ENCODE peak calls at places on chromosomes 12 and 14, in four cellular contexts. F, P, J and Y are unnamed samples.

GRCh38 chr14:34423445-34423844 is 38.6 kb downstream of the SPTSSA start:
- DNase-seq in J (no peak), F (no peak), P (no peak), Y (no peak)

GRCh38 chr14:52067873-52068740 is 752 bp downstream of the NID2 start:
- DNase-seq in P (peak; percentile 38), J (no peak), F (peak; percentile 42), Y (peak; percentile 82)

GRCh38 chr14:89137514-89138163 is 279.4 kb downstream of the FOXN3 start:
- DNase-seq in F (no peak), P (no peak), J (no peak), Y (peak; percentile 95)

GRCh38 chr12:57087689-57088441 is 1.0 kb upstream of the NAB2 start:
- DNase-seq in J (no peak), F (peak; percentile 96), P (peak; percentile 90), Y (peak; percentile 95)

GRCh38 chr14:63773504-63773903 is 45.6 kb upstream of the SGPP1 start:
- DNase-seq in F (no peak), J (no peak), P (no peak), Y (no peak)

GRCh38 chr14:51473808-51474207 is 177.9 kb upstream of the FRMD6 start:
- DNase-seq in P (no peak), F (no peak), J (no peak), Y (no peak)

GRCh38 chr12:119266963-119267362 is 67.6 kb upstream of the CCDC60 start:
- DNase-seq in P (no peak), J (no peak), F (no peak), Y (no peak)

GRCh38 chr14:64684091-64684490 is 20.1 kb upstream of the PLEKHG3 start:
- DNase-seq in J (no peak), F (peak; percentile 62), P (peak; percentile 60), Y (no peak)

GRCh38 chr12:52800259-52800917 is 4.5 kb upstream of the KRT3 start:
- DNase-seq in J (no peak), F (no peak), P (no peak), Y (no peak)

GRCh38 chr12:85617307-85618091 is 218.7 kb downstream of the RASSF9 start:
- DNase-seq in J (no peak), P (no peak), F (no peak), Y (no peak)

GRCh38 chr14:22572562-22573058 is 16.4 kb downstream of the DAD1 start:
- DNase-seq in F (peak; percentile 37), J (no peak), P (no peak), Y (no peak)

GRCh38 chr14:68291820-68292219 is 472.2 kb downstream of the RAD51B start:
- DNase-seq in J (no peak), P (no peak), F (no peak), Y (no peak)

GRCh38 chr12:50222275-50222783 is 55.2 kb upstream of the CERS5 start:
- DNase-seq in J (no peak), P (peak; percentile 69), F (peak; percentile 81), Y (peak; percentile 61)

GRCh38 chr12:120719496-120720233 is 6.0 kb upstream of the ACADS start:
- DNase-seq in J (no peak), F (no peak), P (no peak), Y (no peak)

GRCh38 chr14:72401632-72402428 is 469.6 kb downstream of the RGS6 start:
- DNase-seq in J (no peak), P (no peak), F (no peak), Y (no peak)

GRCh38 chr12:66662729-66663128 is 16.1 kb downstream of the GRIP1 start:
- DNase-seq in F (no peak), J (no peak), P (no peak), Y (no peak)

GRCh38 chr12:105611340-105611739 is 280.8 kb downstream of the C12orf75 start:
- DNase-seq in J (no peak), P (no peak), F (no peak), Y (no peak)

GRCh38 chr14:96598332-96598928 is 96.2 kb downstream of the PAPOLA start:
- DNase-seq in F (no peak), P (no peak), J (no peak), Y (no peak)
- H3K27me3 ChIP-seq in F (no peaks in the 10 kb centered on the region), P (peaks cover 18% of the 10 kb centered on the region), J (no peaks in the 10 kb centered on the region), Y (no peaks in the 10 kb centered on the region)

DNA sequence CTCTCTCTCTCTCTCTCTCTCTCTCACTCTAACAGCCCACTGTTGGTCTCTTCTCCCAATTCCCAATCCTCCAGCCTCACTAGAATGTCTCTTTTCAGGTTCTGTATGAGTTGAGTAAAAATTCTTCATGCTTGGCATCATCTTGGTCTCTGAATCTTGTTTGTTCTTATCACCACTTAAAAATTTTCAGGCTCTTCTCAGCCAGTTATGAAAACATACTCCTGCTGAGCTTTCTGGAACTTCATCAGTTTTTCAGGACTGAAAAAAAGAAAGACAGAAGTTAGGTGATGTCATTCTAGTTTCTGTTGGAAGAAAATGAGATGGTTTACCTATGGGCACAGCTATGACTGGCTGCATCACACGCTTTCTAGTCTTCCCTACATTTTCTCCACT is 11.5 kb upstream of the IL22 start:
- DNase-seq in P (no peak), J (no peak), F (no peak), Y (no peak)
- H3K27me3 ChIP-seq in P (no peaks in the 10 kb centered on the region), J (no peaks in the 10 kb centered on the region), F (no peaks in the 10 kb centered on the region), Y (no peaks in the 10 kb centered on the region)

GRCh38 chr14:104374718-104375080 is 204.9 kb upstream of the C14orf180 start:
- DNase-seq in P (no peak), J (no peak), F (no peak), Y (no peak)

GRCh38 chr14:104372390-104373054 is 207.0 kb upstream of the C14orf180 start:
- DNase-seq in J (no peak), F (no peak), P (no peak), Y (peak; percentile 30)

GRCh38 chr14:104371917-104372316 is 207.6 kb upstream of the C14orf180 start:
- DNase-seq in F (no peak), P (no peak), J (no peak), Y (no peak)

GRCh38 chr14:104373855-104374717 is 205.5 kb upstream of the C14orf180 start:
- DNase-seq in J (no peak), F (no peak), P (no peak), Y (no peak)

DNA sequence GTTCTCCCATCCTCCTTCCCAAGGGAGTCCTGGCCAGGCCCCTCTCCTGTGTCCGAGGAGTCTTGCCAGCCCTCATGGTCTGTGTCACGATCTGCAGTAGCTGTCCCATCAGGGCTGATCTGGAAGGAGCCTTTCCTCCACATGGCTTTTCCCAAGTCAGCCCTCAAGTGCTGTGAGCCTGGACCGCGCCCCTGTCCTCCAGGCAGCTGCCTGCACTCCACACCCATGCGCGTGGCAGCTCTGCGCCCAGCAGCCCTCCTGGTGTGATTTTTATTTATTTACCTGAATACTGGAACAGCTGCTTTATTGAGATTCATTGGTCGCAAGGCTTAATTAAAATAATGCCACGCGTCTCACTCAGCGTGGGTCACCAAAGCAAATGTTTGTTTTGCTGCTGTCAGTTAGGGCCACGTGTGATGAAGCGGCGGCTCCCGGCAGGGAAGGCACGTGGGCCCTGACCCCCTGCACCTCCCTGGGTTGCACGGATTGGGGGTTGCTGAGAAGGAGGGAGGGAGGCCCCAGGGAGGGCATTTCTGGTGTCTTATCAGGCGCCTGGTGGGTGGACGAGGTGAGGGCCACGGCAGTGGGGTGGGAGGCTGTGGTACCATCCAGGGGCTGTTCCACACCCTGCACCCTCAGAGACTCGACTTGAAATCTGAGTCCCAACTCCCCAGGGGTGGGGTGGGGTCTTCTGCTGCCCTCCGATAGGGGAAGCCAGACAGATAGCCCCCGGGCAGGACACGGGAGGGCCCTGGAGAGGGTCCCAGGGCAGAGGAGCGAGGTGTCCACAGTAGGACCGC is 206.3 kb upstream of the C14orf180 start:
- DNase-seq in J (no peak), P (no peak), F (no peak), Y (no peak)
- H3K27me3 ChIP-seq in J (no peaks in the 10 kb centered on the region), P (peaks cover 15% of the 10 kb centered on the region), F (no peaks in the 10 kb centered on the region), Y (no peaks in the 10 kb centered on the region)

GRCh38 chr12:48183091-48183875 is at the start of gene CCDC184:
- DNase-seq in F (peak; percentile 78), P (peak; percentile 75), J (peak; percentile 58), Y (peak; percentile 82)

GRCh38 chr12:48182659-48183058 is 785 bp upstream of the CCDC184 start:
- DNase-seq in J (no peak), F (no peak), P (no peak), Y (no peak)

GRCh38 chr12:48183876-48184548 is 568 bp downstream of the CCDC184 start:
- DNase-seq in J (no peak), F (no peak), P (no peak), Y (no peak)

GRCh38 chr12:48185181-48185919 is 1.9 kb downstream of the CCDC184 start:
- DNase-seq in J (no peak), F (peak; percentile 54), P (no peak), Y (no peak)

DNA sequence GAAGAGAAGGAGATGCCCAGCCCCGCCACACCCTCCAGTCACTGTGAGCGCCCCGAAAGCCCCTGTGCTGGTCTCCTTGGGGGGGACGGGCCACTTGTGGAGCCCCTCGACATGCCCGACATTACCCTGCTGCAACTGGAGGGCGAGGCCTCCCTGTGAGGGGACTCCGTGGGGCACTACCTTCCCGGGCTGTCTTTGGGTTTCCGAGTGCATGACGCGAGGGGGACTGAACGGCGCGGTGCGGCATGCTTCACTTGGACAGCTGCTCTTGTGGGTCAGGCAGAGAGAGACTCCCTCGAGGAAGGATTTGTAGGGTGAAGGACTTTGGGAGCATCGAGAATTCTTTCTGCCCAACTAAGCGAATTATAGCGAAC is 1.1 kb downstream of the CCDC184 start:
- DNase-seq in J (no peak), F (no peak), P (no peak), Y (no peak)
- H3K27me3 ChIP-seq in J (no peaks in the 10 kb centered on the region), F (peaks cover 42% of the 10 kb centered on the region), P (peaks cover 39% of the 10 kb centered on the region), Y (no peaks in the 10 kb centered on the region)

GRCh38 chr12:47905313-47905730 is 528 bp upstream of the VDR start:
- DNase-seq in J (no peak), P (peak; percentile 34), F (peak; percentile 83), Y (peak; percentile 64)
- H3K27me3 ChIP-seq in J (peaks cover 5% of the 10 kb centered on the region), P (peaks cover 25% of the 10 kb centered on the region), F (peaks cover 8% of the 10 kb centered on the region), Y (no peaks in the 10 kb centered on the region)

GRCh38 chr12:100717733-100718067 is 76.9 kb upstream of the ANO4 start:
- DNase-seq in P (no peak), J (no peak), F (no peak), Y (no peak)
- H3K27me3 ChIP-seq in P (peaks cover 68% of the 10 kb centered on the region), J (peaks cover 52% of the 10 kb centered on the region), F (peaks cover 71% of the 10 kb centered on the region), Y (no peaks in the 10 kb centered on the region)

GRCh38 chr12:54217309-54217661 is 28.5 kb upstream of the SMUG1 start:
- DNase-seq in P (no peak), F (no peak), J (no peak), Y (no peak)
- H3K27me3 ChIP-seq in P (peaks cover 22% of the 10 kb centered on the region), F (peaks cover 38% of the 10 kb centered on the region), J (no peaks in the 10 kb centered on the region), Y (no peaks in the 10 kb centered on the region)

GRCh38 chr12:67993143-67993542 is 3.9 kb downstream of the IFNG-AS1 start:
- DNase-seq in J (no peak), P (no peak), F (no peak), Y (no peak)

GRCh38 chr12:67999244-67999643 is 10.0 kb downstream of the IFNG-AS1 start:
- DNase-seq in P (no peak), F (no peak), J (no peak), Y (no peak)

GRCh38 chr12:67994046-67994445 is 4.8 kb downstream of the IFNG-AS1 start:
- DNase-seq in J (no peak), F (no peak), P (no peak), Y (no peak)

GRCh38 chr12:67998379-67998778 is 9.1 kb downstream of the IFNG-AS1 start:
- DNase-seq in J (no peak), P (no peak), F (no peak), Y (no peak)

DNA sequence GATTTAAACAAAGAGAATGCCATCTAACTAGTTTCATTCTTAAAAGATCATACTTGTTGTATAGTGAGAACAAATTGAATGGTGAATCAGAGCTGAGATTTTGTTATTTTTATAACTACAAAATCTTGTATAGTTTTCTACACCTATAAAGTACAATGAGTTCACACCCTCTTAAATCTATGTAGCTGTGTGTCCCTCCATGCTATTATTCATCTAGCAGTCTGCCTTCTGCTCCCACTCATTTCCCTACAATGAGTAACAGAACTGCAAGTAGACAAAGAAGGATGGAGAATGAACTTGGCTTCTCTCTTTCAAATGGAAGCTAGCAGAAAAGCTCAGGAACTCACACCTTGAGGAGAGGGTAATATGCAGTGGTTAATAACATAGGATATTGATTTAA is 7.1 kb downstream of the IFNG-AS1 start:
- DNase-seq in F (no peak), P (no peak), J (no peak), Y (no peak)
- H3K27me3 ChIP-seq in F (no peaks in the 10 kb centered on the region), P (no peaks in the 10 kb centered on the region), J (no peaks in the 10 kb centered on the region), Y (peaks cover 2% of the 10 kb centered on the region)